ENCODE peak calls at places on chromosomes 16 and 17, in seven cellular contexts. L, B, T, K, Y, H and Z are unnamed samples.

GRCh38 chr16:11583171-11583570 is 3.5 kb downstream of the LITAF start:
- DNase-seq in H (no peak), K (peak), L (no peak), B (no peak), Y (no peak), T (no peak), Z (no peak)

GRCh38 chr16:35523991-35524390 is 2064.6 kb downstream of the TP53TG3F start:
- DNase-seq in K (no peak), B (no peak), Y (no peak), L (no peak), T (no peak), H (no peak), Z (no peak)

GRCh38 chr17:59155439-59156177 is at the start of gene PRR11:
- DNase-seq in K (peak), T (peak), B (no peak), L (peak), Y (peak), H (peak), Z (peak)

GRCh38 chr17:66190738-66191606 is 961 bp downstream of the CEP112 start:
- DNase-seq in L (no peak), K (no peak), H (no peak), Y (no peak), T (no peak), B (peak), Z (peak)

GRCh38 chr17:9239821-9240658 is 218.7 kb downstream of the NTN1 start:
- DNase-seq in K (peak), L (peak), Y (peak), B (peak), T (peak), H (peak), Z (peak)

GRCh38 chr16:30786115-30786935 is 680 bp downstream of the ZNF629 start:
- DNase-seq in H (peak), B (peak), Y (peak), L (peak), K (peak), T (no peak), Z (peak)

GRCh38 chr16:80466024-80466986 is 74.5 kb upstream of the DYNLRB2 start:
- DNase-seq in T (peak), K (peak), L (peak), B (peak), Y (peak), H (peak), Z (peak)

GRCh38 chr17:50909765-50910661 is 43.9 kb upstream of the TOB1 start:
- DNase-seq in H (no peak), B (no peak), L (no peak), T (no peak), K (no peak), Y (no peak), Z (no peak)

GRCh38 chr17:74290340-74290739 is 16.3 kb downstream of the DNAI2 start:
- DNase-seq in L (no peak), K (no peak), Y (no peak), B (no peak), H (no peak), T (no peak), Z (no peak)

GRCh38 chr16:24858219-24859041 is 12.7 kb downstream of the SLC5A11 start:
- DNase-seq in H (peak), Y (peak), B (peak), L (peak), T (peak), K (peak), Z (peak)

GRCh38 chr17:77869665-77870132 is 88.8 kb upstream of the TNRC6C start:
- DNase-seq in B (no peak), L (peak), H (no peak), T (no peak), K (no peak), Y (peak), Z (no peak)

DNA sequence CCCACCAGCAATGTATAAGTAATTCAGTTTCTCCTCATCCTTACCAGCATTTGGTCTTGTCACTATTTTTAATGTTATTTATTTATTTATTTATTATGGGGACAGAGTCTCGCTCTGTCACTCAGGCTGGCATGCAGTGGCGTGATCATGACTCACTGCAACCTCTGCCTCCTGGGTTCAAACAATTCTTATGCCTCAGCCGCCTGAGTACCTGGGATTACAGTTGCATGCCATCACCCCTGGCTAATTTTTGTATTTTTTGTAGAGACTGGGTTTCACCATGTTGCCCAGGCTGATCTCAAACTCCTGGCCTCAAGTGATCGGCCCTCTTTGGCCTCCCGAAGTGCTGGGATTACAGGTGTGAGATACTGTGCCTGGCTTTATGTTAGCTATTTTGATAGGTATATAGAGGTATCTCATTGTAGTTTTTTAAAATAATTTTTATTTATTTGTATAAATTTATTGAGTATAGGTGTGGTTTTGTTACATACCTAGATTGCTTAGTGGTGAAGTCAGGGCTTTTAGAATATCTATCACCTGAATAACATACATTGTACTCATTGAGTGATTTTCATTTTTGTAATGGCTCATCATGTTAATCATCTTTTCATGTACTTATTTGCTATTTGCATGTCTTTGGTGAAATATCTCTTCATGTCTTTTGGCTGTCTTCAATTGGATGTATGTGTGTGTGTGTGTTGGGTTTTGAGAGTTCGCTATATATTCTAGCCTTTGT is 53.3 kb downstream of the TANC2 start:
- DNase-seq in K (no peak), Y (no peak), L (no peak), H (no peak), B (no peak), T (no peak), Z (no peak)
- TF ChIP-seq POLR2A in K (no peak), Y (no peak), L (no peak), H (no peak), B (no peak), T (no peak), Z (no peak)

GRCh38 chr17:76102944-76103273 is 678 bp downstream of the EXOC7 start:
- DNase-seq in T (no peak), K (no peak), L (no peak), H (no peak), B (no peak), Y (no peak), Z (no peak)

GRCh38 chr17:76107507-76107906 is 3.9 kb upstream of the EXOC7 start:
- DNase-seq in K (no peak), T (no peak), H (no peak), L (no peak), Y (no peak), B (no peak), Z (peak)

GRCh38 chr17:76104896-76105231 is 1.3 kb upstream of the EXOC7 start:
- DNase-seq in B (no peak), H (no peak), K (no peak), L (no peak), T (no peak), Y (no peak), Z (no peak)

GRCh38 chr17:76104140-76104895 is 731 bp upstream of the EXOC7 start:
- DNase-seq in B (no peak), Y (no peak), K (no peak), H (no peak), L (no peak), T (no peak), Z (no peak)

DNA sequence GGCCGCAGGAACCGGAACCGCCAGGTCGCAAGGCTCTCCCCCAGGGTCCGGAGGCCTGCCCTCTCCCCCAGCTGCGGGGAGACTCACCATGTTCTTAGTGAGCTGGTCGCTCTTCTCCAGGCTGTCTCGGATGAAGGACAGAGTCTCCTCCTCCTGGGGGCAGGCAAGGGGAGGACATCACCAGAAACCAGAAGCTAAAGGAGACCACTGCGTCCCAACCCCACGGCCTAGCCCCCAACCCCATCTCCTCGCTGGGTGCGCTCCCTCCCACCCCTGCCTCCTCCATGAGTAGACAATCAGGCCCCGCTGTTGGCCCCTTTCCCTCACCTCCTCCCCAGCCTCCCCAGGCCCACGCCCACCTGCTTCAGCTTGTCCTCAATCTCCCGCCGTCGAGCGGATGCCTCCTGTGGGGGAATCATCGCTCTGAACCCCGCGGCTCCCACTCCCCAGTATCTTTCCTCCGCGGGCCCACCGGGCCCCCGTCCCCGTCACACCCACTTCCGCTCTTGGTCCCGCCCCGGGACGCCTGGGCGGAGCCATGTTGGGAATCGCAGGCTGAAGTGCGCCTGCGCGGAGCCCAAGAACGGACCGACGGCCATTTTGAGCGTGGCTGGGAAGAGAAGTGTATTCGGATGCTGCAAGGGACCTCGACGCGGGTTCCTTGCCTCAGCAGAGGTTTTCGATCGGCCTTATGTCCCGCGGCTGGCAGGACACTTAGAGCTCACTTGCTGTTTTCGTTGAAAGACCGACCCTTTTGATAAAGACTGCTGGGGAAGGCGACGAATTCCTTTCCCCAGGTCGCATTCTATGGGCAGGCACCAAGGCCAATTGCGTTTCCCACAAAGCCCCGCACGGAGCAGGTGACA is at the start of gene EXOC7:
- DNase-seq in L (peak), B (peak), K (peak), T (peak), H (peak), Y (peak), Z (peak)
- TF ChIP-seq CTCF in L (peak), B (no peak), K (no peak), T (no peak), H (no peak), Y (no peak), Z (peak)

GRCh38 chr16:8914098-8914497 is 31.9 kb downstream of the LITAFD start:
- DNase-seq in L (no peak), B (no peak), K (no peak), T (no peak), H (no peak), Y (no peak), Z (no peak)
- TF ChIP-seq POLR2A in L (no peak), B (no peak), K (no peak), T (no peak), H (no peak), Y (no peak), Z (no peak)

DNA sequence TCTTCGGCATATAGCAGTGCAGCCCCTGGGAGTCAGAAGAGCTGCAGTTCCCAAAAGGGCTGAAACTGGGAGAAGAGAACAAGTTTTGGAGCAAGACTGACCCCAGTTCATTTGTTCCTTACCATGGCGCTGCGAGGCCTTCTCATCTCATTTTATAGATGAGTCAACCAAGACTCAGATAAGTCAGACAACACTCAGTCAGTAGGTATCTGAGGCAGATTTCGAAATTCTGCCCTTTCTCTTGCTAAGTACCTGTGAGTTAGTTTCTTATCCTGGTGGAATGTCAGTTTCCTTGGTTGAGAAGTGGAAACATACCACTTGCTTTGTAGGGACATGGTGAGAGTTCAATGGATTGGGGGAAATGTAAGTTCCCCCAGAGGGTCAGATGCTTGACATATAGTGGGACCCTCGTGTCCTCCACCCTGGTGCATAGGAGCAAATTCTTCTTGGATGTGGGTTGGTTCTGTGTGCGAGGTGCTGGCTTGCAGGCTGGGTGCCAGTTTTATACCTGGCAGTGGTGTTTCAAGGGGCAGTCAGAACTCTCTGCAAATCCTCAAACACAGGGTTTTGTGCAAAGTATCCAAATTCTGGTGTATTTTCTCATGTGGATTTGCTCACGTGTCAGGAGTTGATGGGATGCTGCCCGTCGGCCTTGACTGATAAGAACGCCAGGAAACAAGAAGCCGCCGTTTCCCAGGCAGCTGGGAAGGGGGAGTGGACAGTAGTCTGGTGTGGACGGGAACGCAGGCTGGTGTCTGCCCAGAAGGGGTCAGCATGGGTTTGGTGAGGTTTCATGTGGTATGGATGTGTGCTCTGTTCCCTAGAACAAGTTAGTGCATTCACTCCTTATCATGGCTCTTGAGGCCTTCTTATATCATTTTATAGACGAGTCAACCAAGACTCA is 61.1 kb upstream of the CIBAR2 start:
- DNase-seq in L (no peak), B (peak), K (no peak), H (peak), Y (no peak), T (no peak), Z (peak)
- TF ChIP-seq CTCF in L (no peak), B (no peak), K (no peak), H (no peak), Y (no peak), T (no peak), Z (peak)

DNA sequence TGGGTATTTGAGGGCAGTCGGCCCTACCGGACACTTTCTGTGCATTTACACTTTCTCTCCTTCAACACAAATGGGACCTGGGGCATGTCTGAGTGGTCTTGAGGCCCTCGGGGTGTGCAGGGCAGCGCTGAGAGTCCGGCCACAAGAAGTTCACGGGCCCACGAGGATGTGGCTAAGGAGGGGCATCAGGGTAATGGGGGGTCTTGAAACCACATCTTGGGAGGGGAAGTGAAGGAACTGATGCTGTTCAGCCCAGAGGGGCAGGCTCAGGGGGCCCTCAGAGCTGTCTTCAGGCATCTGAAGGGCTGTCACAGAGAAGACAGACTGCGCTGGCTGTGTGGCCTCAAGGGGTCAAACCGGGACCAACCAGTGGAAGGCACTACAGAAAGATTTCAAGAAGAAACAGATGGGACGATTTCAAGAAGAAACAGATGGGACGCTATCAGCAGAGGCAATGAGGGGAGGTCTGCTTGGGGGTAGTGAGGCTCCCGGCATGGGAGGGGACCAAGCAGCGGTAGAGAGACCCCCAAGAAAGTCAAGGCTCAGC is 45.1 kb downstream of the ZNF423 start:
- DNase-seq in L (no peak), T (no peak), B (no peak), K (no peak), H (no peak), Y (no peak), Z (no peak)
- TF ChIP-seq POLR2A in L (no peak), T (no peak), B (no peak), K (no peak), H (no peak), Y (no peak), Z (no peak)